ENCODE peak calls at places on chromosomes 4 and X, in six cellular contexts. One of them, this sample, is unnamed.

GRCh38 chrX:71618787-71619186 is 476 bp upstream of the CXCR3 start:
- DNase-seq in PC-9: no peak
- DNase-seq in hepatocyte: no peak
- DNase-seq in mesendoderm: no peak
- DNase-seq in cardiac muscle cell: no peak
- DNase-seq in CD4-positive, alpha-beta T cell: no peak
- DNase-seq in this sample: no peak

GRCh38 chrX:130654409-130654970 is 248.5 kb downstream of the ENOX2 start:
- DNase-seq in PC-9: no peak
- DNase-seq in mesendoderm: no peak
- DNase-seq in cardiac muscle cell: no peak
- DNase-seq in CD4-positive, alpha-beta T cell: no peak
- DNase-seq in hepatocyte: no peak
- DNase-seq in this sample: no peak

GRCh38 chrX:129983575-129984131 is 1.2 kb downstream of the BCORL1 start:
- DNase-seq in PC-9: peak
- DNase-seq in hepatocyte: no peak
- DNase-seq in cardiac muscle cell: peak
- DNase-seq in CD4-positive, alpha-beta T cell: no peak
- DNase-seq in mesendoderm: no peak
- DNase-seq in this sample: no peak

GRCh38 chrX:123422875-123423274 is 238.8 kb downstream of the GRIA3 start:
- DNase-seq in hepatocyte: peak
- DNase-seq in cardiac muscle cell: peak
- DNase-seq in mesendoderm: peak
- DNase-seq in PC-9: no peak
- DNase-seq in CD4-positive, alpha-beta T cell: no peak
- DNase-seq in this sample: peak

GRCh38 chr4:184409911-184410692 is 64.2 kb downstream of the IRF2 start:
- DNase-seq in mesendoderm: no peak
- DNase-seq in cardiac muscle cell: no peak
- DNase-seq in hepatocyte: no peak
- DNase-seq in PC-9: no peak
- DNase-seq in CD4-positive, alpha-beta T cell: peak
- DNase-seq in this sample: no peak

GRCh38 chr4:56704074-56704473 is 23.0 kb upstream of the HOPX start:
- DNase-seq in PC-9: no peak
- DNase-seq in cardiac muscle cell: no peak
- DNase-seq in hepatocyte: no peak
- DNase-seq in mesendoderm: peak
- DNase-seq in CD4-positive, alpha-beta T cell: no peak
- DNase-seq in this sample: no peak

GRCh38 chrX:8306296-8306975 is 135.4 kb upstream of the VCX2 start:
- DNase-seq in CD4-positive, alpha-beta T cell: no peak
- DNase-seq in mesendoderm: no peak
- DNase-seq in hepatocyte: no peak
- DNase-seq in cardiac muscle cell: no peak
- DNase-seq in PC-9: no peak
- DNase-seq in this sample: peak

GRCh38 chr4:86512631-86513030 is 81.5 kb upstream of the PTPN13 start:
- DNase-seq in hepatocyte: no peak
- DNase-seq in mesendoderm: no peak
- DNase-seq in cardiac muscle cell: no peak
- DNase-seq in CD4-positive, alpha-beta T cell: no peak
- DNase-seq in PC-9: no peak
- DNase-seq in this sample: no peak

GRCh38 chrX:153336128-153336894 is 2.4 kb downstream of the ZNF275 start:
- DNase-seq in hepatocyte: no peak
- DNase-seq in PC-9: no peak
- DNase-seq in cardiac muscle cell: no peak
- DNase-seq in mesendoderm: no peak
- DNase-seq in CD4-positive, alpha-beta T cell: no peak
- DNase-seq in this sample: no peak

GRCh38 chrX:104922206-104922621 is 298.3 kb downstream of the TEX13A start:
- DNase-seq in mesendoderm: peak
- DNase-seq in CD4-positive, alpha-beta T cell: peak
- DNase-seq in PC-9: peak
- DNase-seq in hepatocyte: peak
- DNase-seq in cardiac muscle cell: peak
- DNase-seq in this sample: no peak

GRCh38 chr4:834368-835147 is 8.6 kb upstream of the CPLX1 start:
- DNase-seq in cardiac muscle cell: no peak
- DNase-seq in CD4-positive, alpha-beta T cell: no peak
- DNase-seq in PC-9: no peak
- DNase-seq in hepatocyte: no peak
- DNase-seq in mesendoderm: no peak
- DNase-seq in this sample: no peak

GRCh38 chrX:21728276-21728968 is 29.5 kb downstream of the SMPX start:
- DNase-seq in CD4-positive, alpha-beta T cell: no peak
- DNase-seq in cardiac muscle cell: no peak
- DNase-seq in mesendoderm: no peak
- DNase-seq in hepatocyte: no peak
- DNase-seq in PC-9: no peak
- DNase-seq in this sample: no peak

GRCh38 chrX:53990201-53990600 is 54.1 kb downstream of the PHF8 start:
- DNase-seq in CD4-positive, alpha-beta T cell: no peak
- DNase-seq in hepatocyte: no peak
- DNase-seq in mesendoderm: no peak
- DNase-seq in PC-9: no peak
- DNase-seq in cardiac muscle cell: no peak
- DNase-seq in this sample: no peak

GRCh38 chr4:173494013-173494970 is 35.7 kb downstream of the HAND2 start:
- DNase-seq in mesendoderm: peak
- DNase-seq in cardiac muscle cell: peak
- DNase-seq in PC-9: peak
- DNase-seq in CD4-positive, alpha-beta T cell: peak
- DNase-seq in hepatocyte: peak
- DNase-seq in this sample: no peak

GRCh38 chrX:9880912-9881311 is 86.2 kb upstream of the CLDN34 start:
- DNase-seq in hepatocyte: no peak
- DNase-seq in PC-9: no peak
- DNase-seq in mesendoderm: no peak
- DNase-seq in CD4-positive, alpha-beta T cell: no peak
- DNase-seq in cardiac muscle cell: peak
- DNase-seq in this sample: no peak

GRCh38 chr4:128349921-128350320 is 62.3 kb upstream of the PGRMC2 start:
- DNase-seq in cardiac muscle cell: no peak
- DNase-seq in CD4-positive, alpha-beta T cell: no peak
- DNase-seq in mesendoderm: no peak
- DNase-seq in PC-9: no peak
- DNase-seq in hepatocyte: peak
- DNase-seq in this sample: no peak

GRCh38 chrX:91257388-91257787 is 177.3 kb upstream of the PABPC5 start:
- DNase-seq in PC-9: no peak
- DNase-seq in CD4-positive, alpha-beta T cell: no peak
- DNase-seq in mesendoderm: no peak
- DNase-seq in cardiac muscle cell: no peak
- DNase-seq in hepatocyte: no peak
- DNase-seq in this sample: no peak

GRCh38 chrX:100680756-100681155 is 36.8 kb downstream of the SRPX2 start:
- DNase-seq in mesendoderm: no peak
- DNase-seq in hepatocyte: no peak
- DNase-seq in cardiac muscle cell: no peak
- DNase-seq in PC-9: no peak
- DNase-seq in CD4-positive, alpha-beta T cell: no peak
- DNase-seq in this sample: no peak

GRCh38 chr4:184515606-184516005 is 41.3 kb upstream of the IRF2 start:
- DNase-seq in hepatocyte: no peak
- DNase-seq in mesendoderm: no peak
- DNase-seq in PC-9: no peak
- DNase-seq in cardiac muscle cell: no peak
- DNase-seq in CD4-positive, alpha-beta T cell: no peak
- DNase-seq in this sample: no peak

GRCh38 chr4:8201341-8201781 is 2.3 kb downstream of the SH3TC1 start:
- DNase-seq in hepatocyte: no peak
- DNase-seq in cardiac muscle cell: no peak
- DNase-seq in mesendoderm: no peak
- DNase-seq in PC-9: no peak
- DNase-seq in CD4-positive, alpha-beta T cell: no peak
- DNase-seq in this sample: no peak

GRCh38 chr4:5247735-5248134 is 196.5 kb downstream of the STK32B start:
- DNase-seq in CD4-positive, alpha-beta T cell: no peak
- DNase-seq in cardiac muscle cell: no peak
- DNase-seq in hepatocyte: no peak
- DNase-seq in PC-9: no peak
- DNase-seq in mesendoderm: no peak
- DNase-seq in this sample: no peak

GRCh38 chr4:102553982-102554381 is 52.8 kb downstream of the NFKB1 start:
- DNase-seq in mesendoderm: no peak
- DNase-seq in cardiac muscle cell: no peak
- DNase-seq in CD4-positive, alpha-beta T cell: no peak
- DNase-seq in PC-9: no peak
- DNase-seq in hepatocyte: no peak
- DNase-seq in this sample: no peak

GRCh38 chr4:54499308-54500074 is 158.3 kb upstream of the KIT start:
- DNase-seq in CD4-positive, alpha-beta T cell: no peak
- DNase-seq in hepatocyte: no peak
- DNase-seq in mesendoderm: peak
- DNase-seq in PC-9: no peak
- DNase-seq in cardiac muscle cell: no peak
- DNase-seq in this sample: no peak

GRCh38 chr4:189088783-189089182 is 851.9 kb upstream of the FRG1 start:
- DNase-seq in mesendoderm: no peak
- DNase-seq in CD4-positive, alpha-beta T cell: no peak
- DNase-seq in hepatocyte: no peak
- DNase-seq in cardiac muscle cell: no peak
- DNase-seq in PC-9: no peak
- DNase-seq in this sample: no peak

DNA sequence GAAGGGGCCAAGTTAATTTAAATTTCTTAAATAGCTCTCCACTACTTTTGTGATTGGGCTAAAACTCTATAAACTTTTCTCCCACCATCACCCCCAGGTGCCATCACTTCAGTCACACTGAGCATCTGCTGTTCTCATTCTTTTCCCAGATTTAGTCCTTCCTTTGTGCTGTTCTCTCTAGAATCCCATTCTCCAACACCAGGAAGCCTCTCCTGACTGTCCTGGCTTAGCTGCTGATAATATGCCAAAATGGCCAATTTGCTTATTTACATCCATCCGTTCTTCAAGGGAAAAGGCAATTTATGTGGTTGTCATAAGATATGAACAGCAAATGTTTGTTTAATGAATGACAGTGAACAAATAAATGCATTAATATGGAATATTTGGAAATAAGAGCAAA is 44.1 kb downstream of the FGFBP1 start:
- DNase-seq in PC-9: no peak
- DNase-seq in hepatocyte: no peak
- DNase-seq in cardiac muscle cell: no peak
- DNase-seq in CD4-positive, alpha-beta T cell: no peak
- DNase-seq in mesendoderm: no peak
- DNase-seq in this sample: no peak
- H3K27ac ChIP-seq in PC-9: peak
- H3K27ac ChIP-seq in hepatocyte: no peak
- H3K27ac ChIP-seq in cardiac muscle cell: no peak
- H3K27ac ChIP-seq in CD4-positive, alpha-beta T cell: no peak
- H3K27ac ChIP-seq in mesendoderm: no peak
- H3K27ac ChIP-seq in this sample: no peak

GRCh38 chr4:152462715-152463114 is 73.2 kb downstream of the FBXW7 start:
- DNase-seq in hepatocyte: no peak
- DNase-seq in cardiac muscle cell: no peak
- DNase-seq in PC-9: no peak
- DNase-seq in CD4-positive, alpha-beta T cell: no peak
- DNase-seq in mesendoderm: peak
- DNase-seq in this sample: no peak
- H3K27ac ChIP-seq in hepatocyte: no peak
- H3K27ac ChIP-seq in cardiac muscle cell: no peak
- H3K27ac ChIP-seq in PC-9: no peak
- H3K27ac ChIP-seq in CD4-positive, alpha-beta T cell: no peak
- H3K27ac ChIP-seq in mesendoderm: no peak
- H3K27ac ChIP-seq in this sample: no peak

DNA sequence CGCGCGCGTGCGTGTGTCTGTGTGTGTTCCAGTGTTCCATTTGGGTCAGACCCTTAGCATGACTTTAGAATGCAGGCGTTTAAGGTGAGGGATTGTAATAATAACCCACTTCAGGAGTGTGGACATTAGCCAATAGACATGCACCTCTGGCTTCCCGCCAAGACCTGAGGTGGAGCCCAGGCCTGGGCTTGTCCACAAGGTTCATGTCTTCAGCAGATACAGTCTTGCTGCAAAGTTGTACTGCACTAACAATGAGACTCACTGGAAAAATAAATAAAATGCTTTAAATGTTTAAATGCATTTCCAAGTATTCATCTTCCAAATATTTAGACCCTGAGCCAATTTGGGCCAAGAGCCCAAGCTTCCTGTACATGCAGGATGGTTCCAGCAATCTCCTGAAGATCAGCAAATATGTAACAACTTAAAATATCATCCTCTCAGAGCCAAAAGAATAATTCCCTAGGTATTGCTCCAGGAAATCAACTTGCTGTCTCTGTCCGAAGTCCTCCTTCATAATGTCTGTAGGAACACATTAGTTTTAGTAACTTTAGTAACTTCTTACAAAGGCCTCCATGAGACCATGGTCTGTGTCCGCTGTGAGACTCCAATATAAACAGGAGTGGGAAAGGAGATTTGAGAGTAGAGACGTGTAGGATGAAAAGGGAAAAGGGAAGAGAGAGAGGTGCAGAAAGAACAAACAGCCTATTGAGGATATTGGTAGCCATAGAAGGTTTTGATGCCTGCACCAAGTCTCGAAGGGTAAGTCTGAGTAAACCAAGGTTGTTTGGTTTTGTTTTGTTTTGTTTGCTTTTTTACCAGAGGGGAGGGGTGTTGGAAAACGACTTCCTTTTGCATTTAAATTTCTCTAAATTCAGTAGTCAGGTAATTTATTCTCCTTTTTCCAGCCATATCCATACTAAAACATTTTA is 98.5 kb upstream of the KLF3 start:
- DNase-seq in PC-9: peak
- DNase-seq in hepatocyte: no peak
- DNase-seq in cardiac muscle cell: no peak
- DNase-seq in mesendoderm: no peak
- DNase-seq in CD4-positive, alpha-beta T cell: no peak
- DNase-seq in this sample: no peak
- H3K27ac ChIP-seq in PC-9: no peak
- H3K27ac ChIP-seq in hepatocyte: no peak
- H3K27ac ChIP-seq in cardiac muscle cell: no peak
- H3K27ac ChIP-seq in mesendoderm: no peak
- H3K27ac ChIP-seq in CD4-positive, alpha-beta T cell: no peak
- H3K27ac ChIP-seq in this sample: no peak

GRCh38 chr4:148043990-148044645 is 312.2 kb downstream of the ARHGAP10 start:
- DNase-seq in hepatocyte: no peak
- DNase-seq in mesendoderm: no peak
- DNase-seq in CD4-positive, alpha-beta T cell: no peak
- DNase-seq in PC-9: no peak
- DNase-seq in cardiac muscle cell: no peak
- DNase-seq in this sample: peak
- H3K27ac ChIP-seq in hepatocyte: no peak
- H3K27ac ChIP-seq in mesendoderm: no peak
- H3K27ac ChIP-seq in CD4-positive, alpha-beta T cell: no peak
- H3K27ac ChIP-seq in PC-9: no peak
- H3K27ac ChIP-seq in cardiac muscle cell: no peak
- H3K27ac ChIP-seq in this sample: no peak

This sample was measured in substantia nigra.